ENCODE peak calls at places on chromosomes 11 and 22, in six cellular contexts. V is NB4; E is CD4-positive, CD25-positive, alpha-beta regulatory T cell; W is stimulated activated CD4-positive, alpha-beta T cell treated with anti-CD3 and anti-CD28 coated beads, Interleukin-1b, Interleukin-23, amount 100 ng/mL, for 24 hours; N is activated effector memory CD4-positive, alpha-beta T cell treated with anti-CD3 and anti-CD28 coated beads, Interleukin-2, amount 50 U/mL, for 16 hours; P is NCI-H146. A is an unnamed sample.

GRCh38 chr11:85951428-85952107 is 96.4 kb downstream of the CCDC83 start:
- DNase-seq in W (no peak), V (no peak), E (no peak), N (no peak), P (no peak), A (no peak)

GRCh38 chr11:1546536-1547466 is 25.3 kb downstream of the DUSP8 start:
- DNase-seq in P (peak), W (peak), V (peak), E (no peak), N (peak), A (no peak)

GRCh38 chr11:105610796-105611361 is 1.0 kb downstream of the GRIA4 start:
- DNase-seq in V (no peak), N (no peak), E (no peak), W (no peak), P (no peak), A (no peak)

GRCh38 chr22:32413715-32414114 is 1.7 kb upstream of the RTCB start:
- DNase-seq in E (no peak), P (peak), V (peak), N (no peak), W (no peak), A (no peak)

GRCh38 chr11:65504671-65505433 is 6.0 kb downstream of the MALAT1 start:
- DNase-seq in W (no peak), N (no peak), V (peak), E (no peak), P (no peak), A (no peak)

GRCh38 chr11:19805827-19806226 is 93.2 kb downstream of the NAV2 start:
- DNase-seq in P (no peak), V (no peak), W (no peak), E (no peak), N (no peak), A (no peak)

GRCh38 chr11:69552951-69553350 is 71.5 kb downstream of the LINC01488 start:
- DNase-seq in E (no peak), P (no peak), W (no peak), V (no peak), N (peak), A (no peak)

GRCh38 chr11:132838621-132839020 is 693.7 kb downstream of the OPCML start:
- DNase-seq in E (no peak), P (no peak), W (no peak), N (no peak), V (peak), A (no peak)

GRCh38 chr22:27662359-27663030 is 139.1 kb downstream of the MN1 start:
- DNase-seq in W (no peak), E (no peak), P (no peak), V (no peak), N (no peak), A (no peak)

GRCh38 chr11:102572537-102573220 is 42.1 kb upstream of the MMP7 start:
- DNase-seq in P (no peak), N (no peak), E (no peak), W (no peak), V (no peak), A (no peak)

GRCh38 chr11:103541186-103541795 is 432.1 kb downstream of the DYNC2H1 start:
- DNase-seq in W (no peak), P (no peak), E (no peak), N (no peak), V (peak), A (no peak)

GRCh38 chr11:1230456-1231395 is 7.9 kb downstream of the MUC5B start:
- DNase-seq in V (no peak), P (no peak), W (no peak), E (no peak), N (peak), A (no peak)

GRCh38 chr11:93133710-93134109 is 64.1 kb downstream of the SLC36A4 start:
- DNase-seq in P (no peak), V (no peak), E (no peak), W (no peak), N (no peak), A (no peak)

A was measured in iPS DF 6.9.